ENCODE peak calls at places on chromosomes 3 and 15, in eight cellular contexts. S is IMR-90, J is astrocyte, B is colonic mucosa, W is body of pancreas, R is uterus, Y is lower lobe of right lung, H is upper lobe of right lung. F is an unnamed sample.

GRCh38 chr3:133717424-133717823 is 28.8 kb upstream of the TF start:
- DNase-seq in W (no peak), H (no peak), R (no peak), Y (no peak), S (no peak), B (no peak), J (no peak), F (no peak)

GRCh38 chr3:143979813-143980212 is 8.2 kb downstream of the DIPK2A start:
- DNase-seq in S (peak; percentile 36), R (no peak), W (no peak), Y (no peak), J (peak; percentile 37), H (no peak), B (no peak), F (no peak)

GRCh38 chr3:173650596-173650995 is 253.1 kb downstream of the NLGN1 start:
- DNase-seq in B (no peak), J (no peak), H (no peak), S (no peak), W (no peak), R (no peak), Y (no peak), F (no peak)

GRCh38 chr3:127233371-127233770 is 40.4 kb downstream of the PRR23E start:
- DNase-seq in S (no peak), Y (no peak), R (no peak), B (no peak), J (no peak), W (no peak), H (no peak), F (no peak)

GRCh38 chr3:10432156-10432845 is 73.1 kb downstream of the ATP2B2 start:
- DNase-seq in H (peak; percentile 27), Y (no peak), R (no peak), S (no peak), W (no peak), B (no peak), J (no peak), F (no peak)

GRCh38 chr15:28025413-28025812 is 73.7 kb downstream of the OCA2 start:
- DNase-seq in R (no peak), Y (no peak), S (no peak), H (no peak), J (no peak), B (no peak), W (no peak), F (no peak)

GRCh38 chr3:123478314-123478713 is 29.4 kb upstream of the ADCY5 start:
- DNase-seq in Y (no peak), W (no peak), B (no peak), S (no peak), J (no peak), H (no peak), R (no peak), F (no peak)

GRCh38 chr15:97968380-97968779 is 7.9 kb downstream of the ARRDC4 start:
- DNase-seq in B (no peak), W (no peak), Y (no peak), R (no peak), J (peak; percentile 93), S (peak; percentile 90), H (no peak), F (no peak)

GRCh38 chr3:156353535-156353934 is 201.4 kb downstream of the SSR3 start:
- DNase-seq in Y (no peak), W (no peak), H (no peak), J (no peak), R (no peak), S (no peak), B (no peak), F (peak; percentile 74)

DNA sequence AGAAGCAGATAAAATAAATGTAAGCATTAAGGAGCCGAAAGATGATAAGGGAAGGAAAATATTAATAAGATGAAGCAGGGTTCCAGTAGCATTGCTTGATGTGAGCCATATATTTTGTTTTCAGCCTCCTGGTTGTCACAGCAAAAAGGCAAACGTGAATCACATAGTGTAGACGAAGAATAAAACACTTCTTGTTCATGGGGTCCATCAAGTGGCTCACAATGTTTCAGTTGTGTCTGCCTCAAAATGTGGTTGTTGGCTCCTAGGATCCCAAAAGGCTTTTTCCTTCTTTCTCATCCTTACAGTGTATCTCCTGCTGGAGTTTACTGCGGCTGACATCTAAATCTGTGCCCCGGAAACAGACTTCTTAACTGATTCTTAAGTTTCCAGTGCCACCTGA is 195.1 kb downstream of the GHSR start:
- DNase-seq in Y (no peak), W (no peak), S (no peak), B (no peak), J (peak; percentile 45), R (no peak), H (no peak), F (no peak)
- H3K36me3 ChIP-seq in Y (peaks cover 37% of the 10 kb centered on the region), W (no peaks in the 10 kb centered on the region), S (peaks cover 31% of the 10 kb centered on the region), B (no peaks in the 10 kb centered on the region), J (peaks cover 27% of the 10 kb centered on the region), R (no peaks in the 10 kb centered on the region), H (peaks cover 59% of the 10 kb centered on the region), F (no peaks in the 10 kb centered on the region)

GRCh38 chr3:185126201-185126600 is 26.7 kb downstream of the C3orf70 start:
- DNase-seq in Y (no peak), S (no peak), W (no peak), B (no peak), R (no peak), H (no peak), J (no peak), F (no peak)
- H3K4me1 ChIP-seq in Y (no peaks in the 10 kb centered on the region), S (no peaks in the 10 kb centered on the region), W (no peaks in the 10 kb centered on the region), B (no peaks in the 10 kb centered on the region), R (no peaks in the 10 kb centered on the region), H (no peaks in the 10 kb centered on the region), J (no peaks in the 10 kb centered on the region), F (no peaks in the 10 kb centered on the region)

GRCh38 chr3:117510396-117510795 is 800.8 kb downstream of the TUSC7 start:
- DNase-seq in S (peak; percentile 59), H (no peak), J (peak; percentile 67), W (no peak), Y (no peak), B (no peak), R (no peak), F (no peak)

GRCh38 chr3:117518385-117518784 is 808.8 kb downstream of the TUSC7 start:
- DNase-seq in H (no peak), J (no peak), R (no peak), B (no peak), S (no peak), Y (no peak), W (no peak), F (no peak)

GRCh38 chr3:117507958-117508357 is 798.4 kb downstream of the TUSC7 start:
- DNase-seq in R (no peak), S (no peak), W (no peak), B (no peak), H (no peak), Y (no peak), J (no peak), F (no peak)

GRCh38 chr3:117512975-117513374 is 803.4 kb downstream of the TUSC7 start:
- DNase-seq in Y (no peak), H (no peak), B (no peak), R (no peak), J (peak; percentile 77), S (peak; percentile 51), W (no peak), F (no peak)
- H3K36me3 ChIP-seq in Y (no peaks in the 10 kb centered on the region), H (no peaks in the 10 kb centered on the region), B (no peaks in the 10 kb centered on the region), R (no peaks in the 10 kb centered on the region), J (no peaks in the 10 kb centered on the region), S (no peaks in the 10 kb centered on the region), W (no peaks in the 10 kb centered on the region), F (no peaks in the 10 kb centered on the region)

GRCh38 chr3:13559751-13560540 is 11.0 kb downstream of the FBLN2 start:
- DNase-seq in Y (no peak), H (no peak), B (no peak), W (no peak), S (no peak), R (no peak), J (peak; percentile 47), F (no peak)
- H3K4me1 ChIP-seq in Y (no peaks in the 10 kb centered on the region), H (no peaks in the 10 kb centered on the region), B (no peaks in the 10 kb centered on the region), W (no peaks in the 10 kb centered on the region), S (no peaks in the 10 kb centered on the region), R (no peaks in the 10 kb centered on the region), J (no peaks in the 10 kb centered on the region), F (no peaks in the 10 kb centered on the region)

DNA sequence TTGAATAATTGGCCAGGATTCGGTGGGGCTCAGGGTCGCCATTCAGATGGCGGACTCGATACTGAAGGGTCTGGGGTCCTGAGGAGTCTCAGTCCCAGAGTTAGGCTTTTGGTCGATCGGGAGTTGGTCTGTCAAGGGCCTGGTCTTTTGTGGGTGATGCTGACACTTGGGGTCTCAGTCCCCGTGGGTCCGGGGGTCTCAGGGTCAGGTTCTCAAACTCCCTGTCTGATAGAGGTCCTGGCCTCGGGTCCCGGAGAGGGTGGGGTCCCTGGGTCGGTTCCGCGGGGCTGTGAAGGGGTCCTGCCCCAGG is 467 bp downstream of the NCKIPSD start:
- DNase-seq in B (no peak), H (no peak), S (no peak), W (no peak), R (no peak), J (no peak), Y (no peak), F (peak; percentile 83)
- H3K36me3 ChIP-seq in B (peaks cover 10% of the 10 kb centered on the region), H (peaks cover 50% of the 10 kb centered on the region), S (peaks cover 51% of the 10 kb centered on the region), W (no peaks in the 10 kb centered on the region), R (no peaks in the 10 kb centered on the region), J (peaks cover 39% of the 10 kb centered on the region), Y (peaks cover 54% of the 10 kb centered on the region), F (no peaks in the 10 kb centered on the region)

GRCh38 chr3:52227117-52227516 is 1.7 kb upstream of the TLR9 start:
- DNase-seq in R (no peak), H (peak; percentile 34), Y (no peak), S (no peak), W (no peak), J (no peak), B (no peak), F (peak; percentile 26)
- H3K4me1 ChIP-seq in R (no peaks in the 10 kb centered on the region), H (no peaks in the 10 kb centered on the region), Y (peaks cover 10% of the 10 kb centered on the region), S (no peaks in the 10 kb centered on the region), W (no peaks in the 10 kb centered on the region), J (no peaks in the 10 kb centered on the region), B (no peaks in the 10 kb centered on the region), F (no peaks in the 10 kb centered on the region)

GRCh38 chr15:88525418-88525817 is 21.1 kb downstream of the DET1 start:
- DNase-seq in R (no peak), J (no peak), Y (no peak), S (no peak), H (no peak), W (no peak), B (no peak), F (no peak)

GRCh38 chr15:88535100-88535499 is 11.4 kb downstream of the DET1 start:
- DNase-seq in R (no peak), J (no peak), S (peak; percentile 41), W (no peak), B (no peak), H (no peak), Y (no peak), F (no peak)

GRCh38 chr15:88533376-88533775 is 13.1 kb downstream of the DET1 start:
- DNase-seq in R (no peak), W (no peak), S (no peak), J (no peak), H (no peak), B (no peak), Y (no peak), F (no peak)

GRCh38 chr15:88526247-88526879 is 20.1 kb downstream of the DET1 start:
- DNase-seq in Y (no peak), J (no peak), W (no peak), R (no peak), S (no peak), H (no peak), B (no peak), F (no peak)

GRCh38 chr15:88529021-88529630 is 17.4 kb downstream of the DET1 start:
- DNase-seq in S (peak; percentile 68), Y (no peak), B (no peak), R (no peak), H (no peak), W (no peak), J (no peak), F (no peak)
- H3K36me3 ChIP-seq in S (peaks cover 20% of the 10 kb centered on the region), Y (peaks cover 49% of the 10 kb centered on the region), B (no peaks in the 10 kb centered on the region), R (no peaks in the 10 kb centered on the region), H (peaks cover 39% of the 10 kb centered on the region), W (no peaks in the 10 kb centered on the region), J (peaks cover 20% of the 10 kb centered on the region), F (no peaks in the 10 kb centered on the region)

GRCh38 chr3:100076544-100077529 is 37.5 kb downstream of the FILIP1L start:
- DNase-seq in J (no peak), B (no peak), R (no peak), S (no peak), H (no peak), W (no peak), Y (no peak), F (no peak)
- H3K4me1 ChIP-seq in J (peaks cover 20% of the 10 kb centered on the region), B (peaks cover 10% of the 10 kb centered on the region), R (no peaks in the 10 kb centered on the region), S (peaks cover 27% of the 10 kb centered on the region), H (peaks cover 27% of the 10 kb centered on the region), W (peaks cover 32% of the 10 kb centered on the region), Y (peaks cover 38% of the 10 kb centered on the region), F (peaks cover 9% of the 10 kb centered on the region)

F was measured in aorta.